ENCODE peak calls at places on chromosomes 13 and 19, in seven cellular contexts. O is stomach; F is HT1080; M is PC-3; B is central memory CD8-positive, alpha-beta T cell; L is neuronal stem cell; D is NCI-H2081. U is an unnamed sample.
A peak's percentile ranks its signal among the peaks of the same experiment; 100 is the strongest.

GRCh38 chr19:17180997-17181702 is 34.0 kb upstream of the USE1 start:
- DNase-seq in O (no peak), F (no peak), M (no peak), B (no peak), L (no peak), D (no peak), U (no peak)

GRCh38 chr19:48752511-48753365 is at the start of gene FUT1:
- DNase-seq in O (peak; percentile 95), F (no peak), M (peak; percentile 91), B (no peak), L (no peak), D (peak; percentile 92), U (no peak)

GRCh38 chr19:11457115-11457514 is 21.7 kb downstream of the PRKCSH start:
- DNase-seq in O (no peak), F (no peak), M (no peak), B (no peak), L (no peak), D (no peak), U (no peak)

GRCh38 chr13:50116430-50116973 is 101.3 kb downstream of the KCNRG start:
- DNase-seq in O (no peak), F (no peak), M (peak; percentile 53), B (no peak), L (no peak), D (no peak), U (no peak)

GRCh38 chr13:28532226-28533048 is 37.5 kb upstream of the FLT1 start:
- DNase-seq in O (no peak), F (no peak), M (no peak), B (no peak), L (peak; percentile 47), D (no peak), U (no peak)

GRCh38 chr13:42999491-42999890 is 7.5 kb upstream of the EPSTI1 start:
- DNase-seq in O (no peak), F (no peak), M (no peak), B (no peak), L (no peak), D (no peak), U (no peak)

GRCh38 chr13:110989331-110989730 is 74.5 kb upstream of the ANKRD10 start:
- DNase-seq in O (no peak), F (no peak), M (no peak), B (no peak), L (no peak), D (no peak), U (no peak)

GRCh38 chr13:93226065-93226622 is 463 bp upstream of the GPC6 start:
- DNase-seq in O (no peak), F (peak; percentile 26), M (no peak), B (no peak), L (peak; percentile 47), D (no peak), U (no peak)

U was measured in NCI-H446 treated with DMSO at 0.1 percent for 48 hours.